ENCODE peak calls at places on chromosomes 11 and 22, in nine cellular contexts. One of them, this sample, is unnamed.

GRCh38 chr11:19646921-19647320 is 65.7 kb upstream of the NAV2 start:
- DNase-seq in foreskin melanocyte: peak; percentile 71
- DNase-seq in foreskin fibroblast: peak; percentile 97
- DNase-seq in posterior vena cava: no peak
- DNase-seq in cardiac muscle cell: peak; percentile 93
- DNase-seq in HFFc6: peak; percentile 95
- DNase-seq in stimulated activated CD4-positive, alpha-beta T cell treated with anti-CD3 and anti-CD28 coated beads, Interleukin-2, amount 100 ng/mL, for 48 hours: no peak
- DNase-seq in naive B cell: no peak
- DNase-seq in amygdala: no peak
- DNase-seq in this sample: no peak

GRCh38 chr11:59188954-59189353 is 17.0 kb downstream of the DTX4 start:
- DNase-seq in foreskin melanocyte: no peak
- DNase-seq in foreskin fibroblast: no peak
- DNase-seq in posterior vena cava: no peak
- DNase-seq in cardiac muscle cell: peak; percentile 44
- DNase-seq in HFFc6: no peak
- DNase-seq in stimulated activated CD4-positive, alpha-beta T cell treated with anti-CD3 and anti-CD28 coated beads, Interleukin-2, amount 100 ng/mL, for 48 hours: no peak
- DNase-seq in naive B cell: no peak
- DNase-seq in amygdala: no peak
- DNase-seq in this sample: no peak

GRCh38 chr11:72786305-72787261 is 7.3 kb downstream of the STARD10 start:
- DNase-seq in foreskin melanocyte: no peak
- DNase-seq in foreskin fibroblast: no peak
- DNase-seq in posterior vena cava: peak; percentile 56
- DNase-seq in cardiac muscle cell: no peak
- DNase-seq in HFFc6: no peak
- DNase-seq in stimulated activated CD4-positive, alpha-beta T cell treated with anti-CD3 and anti-CD28 coated beads, Interleukin-2, amount 100 ng/mL, for 48 hours: no peak
- DNase-seq in naive B cell: no peak
- DNase-seq in amygdala: no peak
- DNase-seq in this sample: no peak

GRCh38 chr11:116548286-116548685 is 224.5 kb downstream of the BUD13 start:
- DNase-seq in foreskin melanocyte: no peak
- DNase-seq in foreskin fibroblast: no peak
- DNase-seq in posterior vena cava: peak; percentile 62
- DNase-seq in cardiac muscle cell: no peak
- DNase-seq in HFFc6: no peak
- DNase-seq in stimulated activated CD4-positive, alpha-beta T cell treated with anti-CD3 and anti-CD28 coated beads, Interleukin-2, amount 100 ng/mL, for 48 hours: no peak
- DNase-seq in naive B cell: no peak
- DNase-seq in amygdala: no peak
- DNase-seq in this sample: no peak

GRCh38 chr11:67291481-67292381 is 2.6 kb downstream of the ANKRD13D start:
- DNase-seq in foreskin melanocyte: no peak
- DNase-seq in foreskin fibroblast: no peak
- DNase-seq in posterior vena cava: peak; percentile 77
- DNase-seq in cardiac muscle cell: no peak
- DNase-seq in HFFc6: no peak
- DNase-seq in stimulated activated CD4-positive, alpha-beta T cell treated with anti-CD3 and anti-CD28 coated beads, Interleukin-2, amount 100 ng/mL, for 48 hours: no peak
- DNase-seq in naive B cell: no peak
- DNase-seq in amygdala: no peak
- DNase-seq in this sample: no peak

GRCh38 chr22:39651783-39652058 is 81.2 kb downstream of the CACNA1I start:
- DNase-seq in foreskin melanocyte: no peak
- DNase-seq in foreskin fibroblast: peak; percentile 11
- DNase-seq in posterior vena cava: no peak
- DNase-seq in cardiac muscle cell: peak; percentile 49
- DNase-seq in HFFc6: no peak
- DNase-seq in stimulated activated CD4-positive, alpha-beta T cell treated with anti-CD3 and anti-CD28 coated beads, Interleukin-2, amount 100 ng/mL, for 48 hours: no peak
- DNase-seq in naive B cell: no peak
- DNase-seq in amygdala: no peak
- DNase-seq in this sample: no peak

GRCh38 chr22:50261615-50262459 is at the start of gene MAPK12:
- DNase-seq in foreskin melanocyte: no peak
- DNase-seq in foreskin fibroblast: peak; percentile 76
- DNase-seq in posterior vena cava: no peak
- DNase-seq in cardiac muscle cell: peak; percentile 68
- DNase-seq in HFFc6: no peak
- DNase-seq in stimulated activated CD4-positive, alpha-beta T cell treated with anti-CD3 and anti-CD28 coated beads, Interleukin-2, amount 100 ng/mL, for 48 hours: no peak
- DNase-seq in naive B cell: no peak
- DNase-seq in amygdala: no peak
- DNase-seq in this sample: no peak

GRCh38 chr11:73982595-73982989 is at the start of gene UCP2:
- DNase-seq in foreskin melanocyte: peak; percentile 11
- DNase-seq in foreskin fibroblast: peak; percentile 88
- DNase-seq in posterior vena cava: peak; percentile 95
- DNase-seq in cardiac muscle cell: peak; percentile 76
- DNase-seq in HFFc6: peak; percentile 64
- DNase-seq in stimulated activated CD4-positive, alpha-beta T cell treated with anti-CD3 and anti-CD28 coated beads, Interleukin-2, amount 100 ng/mL, for 48 hours: peak; percentile 81
- DNase-seq in naive B cell: peak; percentile 82
- DNase-seq in amygdala: peak; percentile 65
- DNase-seq in this sample: peak; percentile 96

GRCh38 chr22:44439356-44440223 is 58.4 kb downstream of the RTL6 start:
- DNase-seq in foreskin melanocyte: no peak
- DNase-seq in foreskin fibroblast: no peak
- DNase-seq in posterior vena cava: peak; percentile 61
- DNase-seq in cardiac muscle cell: no peak
- DNase-seq in HFFc6: no peak
- DNase-seq in stimulated activated CD4-positive, alpha-beta T cell treated with anti-CD3 and anti-CD28 coated beads, Interleukin-2, amount 100 ng/mL, for 48 hours: no peak
- DNase-seq in naive B cell: no peak
- DNase-seq in amygdala: no peak
- DNase-seq in this sample: no peak

GRCh38 chr11:40027737-40028136 is 1431.7 kb downstream of the LRRC4C start:
- DNase-seq in foreskin melanocyte: no peak
- DNase-seq in foreskin fibroblast: no peak
- DNase-seq in posterior vena cava: no peak
- DNase-seq in cardiac muscle cell: no peak
- DNase-seq in HFFc6: no peak
- DNase-seq in stimulated activated CD4-positive, alpha-beta T cell treated with anti-CD3 and anti-CD28 coated beads, Interleukin-2, amount 100 ng/mL, for 48 hours: no peak
- DNase-seq in naive B cell: no peak
- DNase-seq in amygdala: no peak
- DNase-seq in this sample: no peak

GRCh38 chr11:83785942-83786341 is 499.8 kb upstream of the CCDC90B start:
- DNase-seq in foreskin melanocyte: no peak
- DNase-seq in foreskin fibroblast: no peak
- DNase-seq in posterior vena cava: no peak
- DNase-seq in cardiac muscle cell: no peak
- DNase-seq in HFFc6: no peak
- DNase-seq in stimulated activated CD4-positive, alpha-beta T cell treated with anti-CD3 and anti-CD28 coated beads, Interleukin-2, amount 100 ng/mL, for 48 hours: no peak
- DNase-seq in naive B cell: no peak
- DNase-seq in amygdala: no peak
- DNase-seq in this sample: no peak

GRCh38 chr22:47064016-47064415 is 301.6 kb downstream of the TBC1D22A start:
- DNase-seq in foreskin melanocyte: no peak
- DNase-seq in foreskin fibroblast: no peak
- DNase-seq in posterior vena cava: peak; percentile 49
- DNase-seq in cardiac muscle cell: no peak
- DNase-seq in HFFc6: no peak
- DNase-seq in stimulated activated CD4-positive, alpha-beta T cell treated with anti-CD3 and anti-CD28 coated beads, Interleukin-2, amount 100 ng/mL, for 48 hours: no peak
- DNase-seq in naive B cell: no peak
- DNase-seq in amygdala: no peak
- DNase-seq in this sample: no peak

GRCh38 chr22:23077627-23078461 is 7.5 kb downstream of the GNAZ start:
- DNase-seq in foreskin melanocyte: no peak
- DNase-seq in foreskin fibroblast: no peak
- DNase-seq in posterior vena cava: no peak
- DNase-seq in cardiac muscle cell: no peak
- DNase-seq in HFFc6: no peak
- DNase-seq in stimulated activated CD4-positive, alpha-beta T cell treated with anti-CD3 and anti-CD28 coated beads, Interleukin-2, amount 100 ng/mL, for 48 hours: no peak
- DNase-seq in naive B cell: no peak
- DNase-seq in amygdala: no peak
- DNase-seq in this sample: no peak

GRCh38 chr11:121586727-121587126 is 134.0 kb upstream of the SORL1-AS1 start:
- DNase-seq in foreskin melanocyte: no peak
- DNase-seq in foreskin fibroblast: no peak
- DNase-seq in posterior vena cava: no peak
- DNase-seq in cardiac muscle cell: no peak
- DNase-seq in HFFc6: no peak
- DNase-seq in stimulated activated CD4-positive, alpha-beta T cell treated with anti-CD3 and anti-CD28 coated beads, Interleukin-2, amount 100 ng/mL, for 48 hours: no peak
- DNase-seq in naive B cell: no peak
- DNase-seq in amygdala: no peak
- DNase-seq in this sample: no peak

GRCh38 chr22:28935713-28936112 is 52.3 kb downstream of the ZNRF3 start:
- DNase-seq in foreskin melanocyte: no peak
- DNase-seq in foreskin fibroblast: no peak
- DNase-seq in posterior vena cava: no peak
- DNase-seq in cardiac muscle cell: no peak
- DNase-seq in HFFc6: no peak
- DNase-seq in stimulated activated CD4-positive, alpha-beta T cell treated with anti-CD3 and anti-CD28 coated beads, Interleukin-2, amount 100 ng/mL, for 48 hours: no peak
- DNase-seq in naive B cell: no peak
- DNase-seq in amygdala: no peak
- DNase-seq in this sample: no peak

GRCh38 chr11:116503216-116504160 is 269.3 kb downstream of the BUD13 start:
- DNase-seq in foreskin melanocyte: no peak
- DNase-seq in foreskin fibroblast: no peak
- DNase-seq in posterior vena cava: no peak
- DNase-seq in cardiac muscle cell: no peak
- DNase-seq in HFFc6: no peak
- DNase-seq in stimulated activated CD4-positive, alpha-beta T cell treated with anti-CD3 and anti-CD28 coated beads, Interleukin-2, amount 100 ng/mL, for 48 hours: no peak
- DNase-seq in naive B cell: no peak
- DNase-seq in amygdala: no peak
- DNase-seq in this sample: no peak

GRCh38 chr11:36509265-36509664 is 807 bp downstream of the TRAF6 start:
- DNase-seq in foreskin melanocyte: no peak
- DNase-seq in foreskin fibroblast: peak; percentile 39
- DNase-seq in posterior vena cava: no peak
- DNase-seq in cardiac muscle cell: peak; percentile 39
- DNase-seq in HFFc6: peak; percentile 13
- DNase-seq in stimulated activated CD4-positive, alpha-beta T cell treated with anti-CD3 and anti-CD28 coated beads, Interleukin-2, amount 100 ng/mL, for 48 hours: no peak
- DNase-seq in naive B cell: peak; percentile 10
- DNase-seq in amygdala: no peak
- DNase-seq in this sample: no peak